ENCODE peak calls at places on chromosomes 4 and X, in seven cellular contexts. T is psoas muscle, B is colonic mucosa, H is HFFc6, K is endothelial cell, F is tibial nerve, I is cardiac fibroblast. V is an unnamed sample.

GRCh38 chr4:163484906-163485305 is 9.6 kb upstream of the TMA16 start:
- DNase-seq in I (peak; percentile 65), K (peak; percentile 54), B (peak; percentile 43), F (peak; percentile 62), T (no peak), H (peak; percentile 11), V (peak; percentile 40)

GRCh38 chr4:56618734-56619133 is 62.4 kb downstream of the HOPX start:
- DNase-seq in I (no peak), K (no peak), F (no peak), H (no peak), T (no peak), B (no peak), V (no peak)

GRCh38 chr4:134470544-134470943 is 269.0 kb upstream of the PABPC4L start:
- DNase-seq in H (no peak), F (no peak), K (peak; percentile 36), I (peak; percentile 3), T (no peak), B (peak; percentile 28), V (peak; percentile 24)

GRCh38 chr4:7557447-7557846 is 122.7 kb upstream of the PSAPL1 start:
- DNase-seq in K (no peak), H (peak; percentile 96), F (no peak), I (peak; percentile 9), B (no peak), T (no peak), V (no peak)

GRCh38 chr4:40825014-40825838 is 75.5 kb downstream of the NSUN7 start:
- DNase-seq in B (no peak), H (no peak), K (no peak), T (no peak), I (no peak), F (no peak), V (no peak)

GRCh38 chr4:153393397-153393796 is 48.9 kb downstream of the MND1 start:
- DNase-seq in K (no peak), T (peak; percentile 35), B (no peak), I (peak; percentile 50), H (peak; percentile 27), F (no peak), V (peak; percentile 16)

GRCh38 chr4:168854216-168854921 is 155.7 kb downstream of the CBR4 start:
- DNase-seq in F (peak; percentile 60), H (no peak), I (no peak), B (no peak), K (no peak), T (peak; percentile 30), V (no peak)

GRCh38 chr4:185167205-185167604 is 24.1 kb downstream of the SLC25A4 start:
- DNase-seq in I (peak; percentile 20), H (no peak), B (no peak), F (no peak), K (no peak), T (no peak), V (no peak)

DNA sequence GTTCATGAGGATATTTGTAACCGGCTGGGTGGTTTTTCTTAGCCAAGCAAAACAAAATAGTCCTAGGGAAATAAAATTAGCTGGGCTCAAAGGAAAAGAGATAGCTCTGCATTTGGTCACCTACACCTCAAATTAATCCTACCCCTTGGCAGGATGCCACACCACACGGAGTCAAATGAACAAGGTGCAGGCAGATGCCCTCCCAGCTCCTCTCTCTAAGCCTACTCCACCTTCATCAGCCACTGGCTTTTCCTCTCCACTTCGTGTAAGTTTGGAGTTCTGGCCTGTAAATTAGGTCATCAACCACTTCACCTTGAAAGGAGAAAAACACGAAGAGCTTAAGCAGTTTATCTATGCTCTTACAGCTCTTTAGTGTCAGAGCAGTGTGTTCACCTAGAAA is 1.4 kb downstream of the DDIT4L start:
- DNase-seq in I (no peak), H (no peak), K (no peak), F (no peak), B (no peak), T (peak; percentile 41), V (no peak)
- TF ChIP-seq CTCF in I (no peak), H (no peak), K (no peak), F (no peak), B (no peak), T (no peak), V (no peak)

GRCh38 chrX:19638968-19639539 is 123.7 kb upstream of the MAP3K15 start:
- DNase-seq in F (no peak), K (no peak), I (no peak), B (no peak), T (no peak), H (no peak), V (no peak)
- TF ChIP-seq CTCF in F (no peak), K (no peak), I (no peak), B (no peak), T (no peak), H (no peak), V (no peak)

GRCh38 chr4:3244747-3245146 is 4.2 kb upstream of the MSANTD1 start:
- DNase-seq in H (no peak), I (no peak), B (no peak), T (no peak), K (no peak), F (no peak), V (no peak)

GRCh38 chr4:3248178-3248480 is 830 bp upstream of the MSANTD1 start:
- DNase-seq in I (no peak), B (no peak), H (no peak), F (no peak), K (no peak), T (no peak), V (no peak)

GRCh38 chr4:3247399-3248177 is 1.4 kb upstream of the MSANTD1 start:
- DNase-seq in T (no peak), K (no peak), F (no peak), B (no peak), H (no peak), I (no peak), V (no peak)

GRCh38 chr4:3245676-3246075 is 3.3 kb upstream of the MSANTD1 start:
- DNase-seq in H (no peak), F (no peak), B (no peak), T (no peak), K (no peak), I (no peak), V (no peak)

DNA sequence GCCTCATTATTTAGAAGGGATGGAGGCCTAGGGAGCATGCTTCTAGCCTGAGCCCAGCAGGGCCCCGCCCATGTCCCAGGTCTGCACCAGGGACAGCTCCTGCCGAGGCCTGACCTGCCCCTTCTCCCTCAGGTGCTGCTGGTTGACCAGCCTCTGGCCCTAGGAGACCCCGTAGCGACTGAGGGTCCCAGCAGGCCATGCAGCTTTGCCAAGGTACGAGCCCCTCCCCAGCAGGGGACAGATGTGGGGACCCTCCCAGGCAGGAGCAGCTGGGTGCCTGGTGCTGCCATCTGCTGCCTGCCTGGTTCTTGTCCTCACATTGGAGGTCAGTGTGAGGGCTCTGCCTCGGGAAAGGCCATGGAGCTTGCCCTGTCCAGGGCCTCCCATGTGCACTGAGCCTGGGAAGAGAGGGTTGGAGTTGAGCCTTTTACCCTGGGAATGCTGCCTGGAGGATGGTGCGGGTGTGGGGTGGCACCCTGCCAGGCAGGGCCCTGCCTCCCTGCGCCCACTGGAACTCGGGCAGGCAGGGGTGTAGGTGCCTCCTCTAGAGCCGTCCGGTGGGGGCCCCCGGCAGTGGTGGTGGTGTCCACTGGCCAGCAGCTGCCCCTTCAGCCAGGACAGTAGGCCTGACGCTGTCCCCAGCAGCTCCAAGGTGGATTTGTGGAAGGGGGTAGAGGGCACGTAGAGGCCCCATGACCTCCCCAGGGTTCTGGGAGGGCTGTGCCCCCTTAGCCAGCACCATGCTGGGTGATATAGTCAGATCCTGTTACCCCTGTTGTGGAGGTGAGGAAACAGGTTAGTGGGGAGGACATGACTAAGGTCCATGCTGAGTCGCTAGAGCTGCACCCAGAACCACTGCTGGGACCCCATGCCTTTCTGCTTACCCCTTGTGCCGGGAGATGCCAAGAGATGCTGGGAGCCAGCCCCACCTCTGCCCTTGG is 2.2 kb upstream of the MSANTD1 start:
- DNase-seq in H (no peak), I (no peak), T (no peak), B (no peak), F (no peak), K (no peak), V (no peak)
- TF ChIP-seq CTCF in H (peak; percentile 34), I (no peak), T (no peak), B (no peak), F (no peak), K (no peak), V (no peak)

GRCh38 chr4:105282489-105282888 is 135.8 kb downstream of the TET2 start:
- DNase-seq in K (no peak), F (no peak), H (no peak), B (no peak), I (no peak), T (no peak), V (no peak)
- TF ChIP-seq CTCF in K (no peak), F (no peak), H (no peak), B (no peak), I (no peak), T (no peak), V (no peak)